ENCODE peak calls at places on chromosomes 3 and 15, in six cellular contexts. One of them, this sample, is unnamed.

GRCh38 chr3:141945726-141946125 is 69.3 kb downstream of the ATP1B3 start:
- DNase-seq in non-pigmented ciliary epithelial cell: no peak
- DNase-seq in T-helper 9 cell: no peak
- DNase-seq in activated CD8-positive, alpha-beta memory T cell treated with anti-CD3 and anti-CD28 coated beads, Interleukin-2, amount 50 U/mL, for 48 hours: no peak
- DNase-seq in endothelial cell: no peak
- DNase-seq in amygdala: no peak
- DNase-seq in this sample: no peak

GRCh38 chr3:147797095-147797494 is 387.9 kb downstream of the ZIC1 start:
- DNase-seq in non-pigmented ciliary epithelial cell: no peak
- DNase-seq in T-helper 9 cell: no peak
- DNase-seq in activated CD8-positive, alpha-beta memory T cell treated with anti-CD3 and anti-CD28 coated beads, Interleukin-2, amount 50 U/mL, for 48 hours: no peak
- DNase-seq in endothelial cell: no peak
- DNase-seq in amygdala: no peak
- DNase-seq in this sample: no peak

GRCh38 chr3:110799236-110799635 is 272.4 kb upstream of the NECTIN3 start:
- DNase-seq in non-pigmented ciliary epithelial cell: no peak
- DNase-seq in T-helper 9 cell: no peak
- DNase-seq in activated CD8-positive, alpha-beta memory T cell treated with anti-CD3 and anti-CD28 coated beads, Interleukin-2, amount 50 U/mL, for 48 hours: no peak
- DNase-seq in endothelial cell: no peak
- DNase-seq in amygdala: no peak
- DNase-seq in this sample: no peak

GRCh38 chr3:52193059-52193458 is 4.9 kb upstream of the ALAS1 start:
- DNase-seq in non-pigmented ciliary epithelial cell: no peak
- DNase-seq in T-helper 9 cell: no peak
- DNase-seq in activated CD8-positive, alpha-beta memory T cell treated with anti-CD3 and anti-CD28 coated beads, Interleukin-2, amount 50 U/mL, for 48 hours: no peak
- DNase-seq in endothelial cell: no peak
- DNase-seq in amygdala: peak
- DNase-seq in this sample: no peak

GRCh38 chr3:158532099-158532734 is 38.8 kb upstream of the MLF1 start:
- DNase-seq in non-pigmented ciliary epithelial cell: no peak
- DNase-seq in T-helper 9 cell: no peak
- DNase-seq in activated CD8-positive, alpha-beta memory T cell treated with anti-CD3 and anti-CD28 coated beads, Interleukin-2, amount 50 U/mL, for 48 hours: no peak
- DNase-seq in endothelial cell: peak
- DNase-seq in amygdala: no peak
- DNase-seq in this sample: no peak

GRCh38 chr15:48144889-48145288 is 24.1 kb downstream of the SLC24A5 start:
- DNase-seq in non-pigmented ciliary epithelial cell: no peak
- DNase-seq in T-helper 9 cell: no peak
- DNase-seq in activated CD8-positive, alpha-beta memory T cell treated with anti-CD3 and anti-CD28 coated beads, Interleukin-2, amount 50 U/mL, for 48 hours: no peak
- DNase-seq in endothelial cell: no peak
- DNase-seq in amygdala: no peak
- DNase-seq in this sample: no peak

GRCh38 chr15:77897896-77898406 is 179.6 kb downstream of the TBC1D2B start:
- DNase-seq in non-pigmented ciliary epithelial cell: no peak
- DNase-seq in T-helper 9 cell: no peak
- DNase-seq in activated CD8-positive, alpha-beta memory T cell treated with anti-CD3 and anti-CD28 coated beads, Interleukin-2, amount 50 U/mL, for 48 hours: no peak
- DNase-seq in endothelial cell: no peak
- DNase-seq in amygdala: no peak
- DNase-seq in this sample: peak

GRCh38 chr3:55185380-55185779 is 257.5 kb upstream of the LRTM1 start:
- DNase-seq in non-pigmented ciliary epithelial cell: no peak
- DNase-seq in T-helper 9 cell: no peak
- DNase-seq in activated CD8-positive, alpha-beta memory T cell treated with anti-CD3 and anti-CD28 coated beads, Interleukin-2, amount 50 U/mL, for 48 hours: no peak
- DNase-seq in endothelial cell: no peak
- DNase-seq in amygdala: no peak
- DNase-seq in this sample: no peak

GRCh38 chr3:106482436-106482835 is 613.6 kb upstream of the CBLB start:
- DNase-seq in non-pigmented ciliary epithelial cell: peak
- DNase-seq in T-helper 9 cell: no peak
- DNase-seq in activated CD8-positive, alpha-beta memory T cell treated with anti-CD3 and anti-CD28 coated beads, Interleukin-2, amount 50 U/mL, for 48 hours: no peak
- DNase-seq in endothelial cell: no peak
- DNase-seq in amygdala: no peak
- DNase-seq in this sample: no peak

GRCh38 chr15:101536166-101536874 is 46.8 kb upstream of the PCSK6 start:
- DNase-seq in non-pigmented ciliary epithelial cell: no peak
- DNase-seq in T-helper 9 cell: no peak
- DNase-seq in activated CD8-positive, alpha-beta memory T cell treated with anti-CD3 and anti-CD28 coated beads, Interleukin-2, amount 50 U/mL, for 48 hours: no peak
- DNase-seq in endothelial cell: no peak
- DNase-seq in amygdala: no peak
- DNase-seq in this sample: no peak

GRCh38 chr3:122427857-122428471 is 12.1 kb upstream of the WDR5B start:
- DNase-seq in non-pigmented ciliary epithelial cell: no peak
- DNase-seq in T-helper 9 cell: no peak
- DNase-seq in activated CD8-positive, alpha-beta memory T cell treated with anti-CD3 and anti-CD28 coated beads, Interleukin-2, amount 50 U/mL, for 48 hours: no peak
- DNase-seq in endothelial cell: no peak
- DNase-seq in amygdala: no peak
- DNase-seq in this sample: no peak

This sample was measured in natural killer cell treated with Interleukin-12 subunit alpha and Interleukin-12 subunit beta and Interleukin-15 and Interleukin-18, amount 100 ng/mL, for 72 hours.